ENCODE peak calls at places on chromosomes 12 and 14, in nine cellular contexts. A is A549; G is 8988T; Y is stimulated activated CD8-positive, alpha-beta memory T cell treated with anti-CD3 and anti-CD28 coated beads, Interleukin-2, amount 100 ng/mL, for 48 hours; E is M059J; K is lower lobe of right lung; P is A172; X is psoas muscle; B is posterior cingulate gyrus. F is an unnamed sample.

GRCh38 chr14:76391981-76392690 is 16.2 kb downstream of the ESRRB start:
- DNase-seq in A (no peak), G (no peak), Y (no peak), E (no peak), K (no peak), P (no peak), X (no peak), B (peak; percentile 12), F (no peak)

GRCh38 chr14:74135386-74135785 is 50.6 kb downstream of the LIN52 start:
- DNase-seq in A (no peak), G (no peak), Y (no peak), E (peak; percentile 49), K (no peak), P (peak; percentile 0), X (no peak), B (no peak), F (no peak)

GRCh38 chr14:105168979-105169507 is 467 bp upstream of the JAG2 start:
- DNase-seq in A (peak; percentile 68), G (no peak), Y (peak; percentile 28), E (no peak), K (no peak), P (no peak), X (no peak), B (no peak), F (no peak)

GRCh38 chr14:81314443-81315175 is 85.5 kb downstream of the STON2 start:
- DNase-seq in A (no peak), G (no peak), Y (no peak), E (no peak), K (no peak), P (no peak), X (no peak), B (no peak), F (no peak)

GRCh38 chr12:64995831-64996230 is 125.3 kb downstream of the WIF1 start:
- DNase-seq in A (no peak), G (no peak), Y (no peak), E (no peak), K (no peak), P (no peak), X (no peak), B (no peak), F (no peak)

GRCh38 chr12:1013618-1014489 is 22.8 kb downstream of the ERC1 start:
- DNase-seq in A (peak; percentile 80), G (no peak), Y (no peak), E (peak; percentile 87), K (no peak), P (peak; percentile 59), X (no peak), B (no peak), F (no peak)

GRCh38 chr12:71135812-71136176 is 22.0 kb downstream of the TSPAN8 start:
- DNase-seq in A (no peak), G (no peak), Y (no peak), E (peak; percentile 3), K (no peak), P (peak; percentile 61), X (no peak), B (no peak), F (no peak)

GRCh38 chr14:101865288-101865687 is 99.1 kb upstream of the DYNC1H1 start:
- DNase-seq in A (no peak), G (no peak), Y (no peak), E (peak; percentile 42), K (no peak), P (no peak), X (no peak), B (no peak), F (no peak)

GRCh38 chr14:51780006-51780692 is 80.3 kb upstream of the GNG2 start:
- DNase-seq in A (peak; percentile 61), G (peak; percentile 55), Y (peak; percentile 62), E (peak; percentile 65), K (peak; percentile 66), P (peak; percentile 35), X (peak; percentile 81), B (peak; percentile 89), F (no peak)

GRCh38 chr14:65243766-65244442 is 141.6 kb upstream of the MAX start:
- DNase-seq in A (peak; percentile 85), G (no peak), Y (no peak), E (peak; percentile 61), K (no peak), P (no peak), X (no peak), B (no peak), F (no peak)

GRCh38 chr12:110137786-110138185 is 13.6 kb downstream of the IFT81 start:
- DNase-seq in A (no peak), G (no peak), Y (no peak), E (no peak), K (no peak), P (no peak), X (no peak), B (no peak), F (no peak)

GRCh38 chr14:104288272-104288671 is 149.9 kb downstream of the KIF26A start:
- DNase-seq in A (no peak), G (no peak), Y (no peak), E (no peak), K (peak; percentile 24), P (no peak), X (peak; percentile 22), B (peak; percentile 57), F (no peak)